ENCODE peak calls at places on chromosomes 6 and 20, in nine cellular contexts. D, A, B, I, E, X, T, Y and F are unnamed samples.

GRCh38 chr20:22453244-22454080 is 130.9 kb downstream of the FOXA2 start:
- DNase-seq in D (peak; percentile 58), A (no peak), B (peak; percentile 30), I (no peak), E (no peak), X (no peak), T (no peak), Y (no peak), F (no peak)

GRCh38 chr6:50071921-50072320 is 22.2 kb upstream of the DEFB112 start:
- DNase-seq in D (no peak), A (no peak), B (no peak), I (no peak), E (no peak), X (no peak), T (no peak), Y (no peak), F (no peak)

GRCh38 chr6:10441004-10441654 is 26.3 kb upstream of the TFAP2A start:
- DNase-seq in D (peak; percentile 90), A (no peak), B (no peak), I (peak; percentile 87), E (no peak), X (no peak), T (no peak), Y (no peak), F (no peak)

GRCh38 chr20:7151666-7152065 is 384.2 kb downstream of the BMP2 start:
- DNase-seq in D (no peak), A (no peak), B (no peak), I (no peak), E (no peak), X (no peak), T (no peak), Y (no peak), F (no peak)

GRCh38 chr6:123127807-123128206 is 131.8 kb downstream of the CLVS2 start:
- DNase-seq in D (no peak), A (no peak), B (no peak), I (no peak), E (no peak), X (no peak), T (no peak), Y (no peak), F (no peak)

GRCh38 chr6:158255974-158256601 is 56.2 kb upstream of the TULP4 start:
- DNase-seq in D (no peak), A (peak; percentile 51), B (no peak), I (no peak), E (no peak), X (no peak), T (no peak), Y (no peak), F (no peak)

GRCh38 chr20:43124261-43124660 is 65.4 kb downstream of the PTPRT start:
- DNase-seq in D (no peak), A (no peak), B (no peak), I (no peak), E (no peak), X (no peak), T (no peak), Y (no peak), F (no peak)

GRCh38 chr6:20706293-20707165 is 172.3 kb downstream of the CDKAL1 start:
- DNase-seq in D (no peak), A (no peak), B (no peak), I (peak; percentile 73), E (no peak), X (no peak), T (no peak), Y (no peak), F (no peak)

GRCh38 chr20:760751-761417 is 7.4 kb downstream of the SLC52A3 start:
- DNase-seq in D (no peak), A (peak; percentile 6), B (no peak), I (no peak), E (peak; percentile 66), X (peak; percentile 48), T (peak; percentile 65), Y (no peak), F (peak; percentile 59)

GRCh38 chr6:21987501-21987957 is 309.3 kb downstream of the PRL start:
- DNase-seq in D (peak; percentile 55), A (no peak), B (peak; percentile 73), I (peak; percentile 97), E (peak; percentile 82), X (no peak), T (peak; percentile 58), Y (peak; percentile 88), F (peak; percentile 22)

GRCh38 chr20:8542115-8542486 is 410.0 kb downstream of the PLCB1 start:
- DNase-seq in D (no peak), A (no peak), B (no peak), I (no peak), E (no peak), X (no peak), T (no peak), Y (no peak), F (no peak)

GRCh38 chr6:110629153-110629552 is 152.7 kb upstream of the SLC22A16 start:
- DNase-seq in D (no peak), A (no peak), B (no peak), I (no peak), E (no peak), X (no peak), T (no peak), Y (no peak), F (no peak)

GRCh38 chr20:57663681-57664451 is 43.6 kb upstream of the ZBP1 start:
- DNase-seq in D (peak; percentile 40), A (no peak), B (peak; percentile 5), I (no peak), E (no peak), X (no peak), T (no peak), Y (peak; percentile 11), F (no peak)

GRCh38 chr6:88870728-88871330 is 92.6 kb downstream of the RNGTT start:
- DNase-seq in D (no peak), A (peak; percentile 53), B (peak; percentile 15), I (peak; percentile 74), E (no peak), X (peak; percentile 79), T (peak; percentile 74), Y (peak; percentile 32), F (no peak)

GRCh38 chr6:77880501-77880900 is 227.7 kb downstream of the MEI4 start:
- DNase-seq in D (no peak), A (no peak), B (no peak), I (no peak), E (no peak), X (no peak), T (no peak), Y (no peak), F (no peak)

GRCh38 chr6:45001663-45002062 is 326.5 kb upstream of the RUNX2 start:
- DNase-seq in D (no peak), A (peak; percentile 23), B (no peak), I (no peak), E (no peak), X (no peak), T (peak; percentile 83), Y (no peak), F (peak; percentile 32)

DNA sequence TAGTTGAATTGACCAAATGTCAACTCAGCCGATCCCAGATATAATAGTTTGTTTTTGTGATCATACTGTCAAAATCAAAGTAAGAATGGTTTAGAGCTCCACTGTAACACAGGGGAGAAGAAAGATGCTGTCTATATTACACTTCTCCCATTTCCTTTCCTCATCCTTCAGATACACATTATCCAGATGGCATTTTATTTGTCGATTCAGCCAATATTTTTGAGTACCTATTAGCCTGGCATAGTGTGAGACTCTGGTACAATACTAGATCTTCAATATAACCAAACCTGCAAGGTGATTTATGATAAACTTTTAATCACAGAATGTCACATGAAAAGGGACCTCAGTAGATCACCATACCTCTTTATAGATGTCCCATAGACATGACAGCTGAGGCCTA is 1.7 kb downstream of the FBXO9 start:
- DNase-seq in D (no peak), A (no peak), B (no peak), I (no peak), E (no peak), X (no peak), T (no peak), Y (no peak), F (no peak)
- H3K4me3 ChIP-seq in D (no peak overlapping the region), A (peak overlapping the region; percentile 85), B (no peak overlapping the region), I (no peak overlapping the region), E (peak overlapping the region; percentile 87), X (peak overlapping the region; percentile 78), T (no peak overlapping the region), Y (no peak overlapping the region), F (no peak overlapping the region)

GRCh38 chr6:26240981-26241770 is 123.8 kb upstream of the BTN3A2 start:
- DNase-seq in D (no peak), A (peak; percentile 53), B (no peak), I (peak; percentile 87), E (no peak), X (no peak), T (peak; percentile 69), Y (no peak), F (peak; percentile 69)
- H3K4me3 ChIP-seq in D (no peak overlapping the region), A (peak overlapping the region; percentile 91), B (peak overlapping the region; percentile 51), I (peak overlapping the region; percentile 53), E (peak overlapping the region; percentile 69), X (no peak overlapping the region), T (peak overlapping the region; percentile 44), Y (peak overlapping the region; percentile 43), F (peak overlapping the region; percentile 59)

GRCh38 chr6:6700421-6700820 is 111.9 kb downstream of the LY86 start:
- DNase-seq in D (no peak), A (no peak), B (no peak), I (no peak), E (no peak), X (no peak), T (no peak), Y (no peak), F (no peak)

GRCh38 chr6:6700871-6701270 is 112.4 kb downstream of the LY86 start:
- DNase-seq in D (no peak), A (no peak), B (no peak), I (no peak), E (no peak), X (no peak), T (no peak), Y (no peak), F (no peak)

GRCh38 chr6:6701864-6702263 is 113.3 kb downstream of the LY86 start:
- DNase-seq in D (no peak), A (no peak), B (peak; percentile 61), I (no peak), E (no peak), X (no peak), T (no peak), Y (peak; percentile 4), F (no peak)

GRCh38 chr6:6697620-6698019 is 109.1 kb downstream of the LY86 start:
- DNase-seq in D (no peak), A (no peak), B (peak; percentile 57), I (no peak), E (no peak), X (no peak), T (no peak), Y (peak; percentile 5), F (no peak)

GRCh38 chr6:6699741-6700367 is 111.3 kb downstream of the LY86 start:
- DNase-seq in D (no peak), A (no peak), B (peak; percentile 93), I (peak; percentile 91), E (peak; percentile 85), X (no peak), T (no peak), Y (peak; percentile 83), F (no peak)
- H3K4me3 ChIP-seq in D (no peak overlapping the region), A (no peak overlapping the region), B (no peak overlapping the region), I (no peak overlapping the region), E (no peak overlapping the region), X (no peak overlapping the region), T (no peak overlapping the region), Y (no peak overlapping the region), F (no peak overlapping the region)

DNA sequence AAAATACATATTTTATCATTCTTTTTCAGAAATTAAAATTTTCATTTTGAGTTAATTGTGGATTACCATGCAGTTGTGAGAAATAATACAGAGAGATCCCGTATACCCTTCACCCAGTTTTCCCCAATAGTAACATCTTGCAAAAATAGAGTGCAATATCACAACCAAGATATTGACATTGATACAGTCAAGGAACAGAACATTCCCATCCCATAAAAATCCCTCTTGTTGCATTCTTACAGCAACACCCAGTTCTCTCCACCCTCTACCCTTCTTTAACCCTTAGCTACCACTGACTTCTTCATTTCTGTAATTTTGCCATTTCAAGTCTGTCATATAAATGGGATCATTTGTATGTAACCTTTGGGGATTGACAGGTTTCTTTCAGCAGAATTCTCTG is 6.9 kb upstream of the AKAP12 start:
- DNase-seq in D (no peak), A (no peak), B (no peak), I (no peak), E (no peak), X (no peak), T (no peak), Y (no peak), F (no peak)
- H3K4me3 ChIP-seq in D (no peak overlapping the region), A (no peak overlapping the region), B (no peak overlapping the region), I (no peak overlapping the region), E (no peak overlapping the region), X (no peak overlapping the region), T (no peak overlapping the region), Y (no peak overlapping the region), F (no peak overlapping the region)